ENCODE peak calls at places on chromosomes 13 and 19, in four cellular contexts. I is stimulated activated CD8-positive, alpha-beta memory T cell treated with anti-CD3 and anti-CD28 coated beads, Interleukin-15, amount 100 ng/mL, for 24 hours; L is stimulated activated CD4-positive, alpha-beta T cell treated with anti-CD3 and anti-CD28 coated beads, TNF-alpha, amount 100 ng/mL, for 1 hour; N is uterus. W is an unnamed sample.

GRCh38 chr19:48967346-48968178 is 2.5 kb downstream of the FTL start:
- DNase-seq in I (no peak), L (no peak), N (no peak), W (no peak)

GRCh38 chr13:40920826-40921225 is 98.3 kb downstream of the ELF1 start:
- DNase-seq in I (no peak), L (no peak), N (no peak), W (no peak)

GRCh38 chr19:45657520-45658163 is 10.4 kb upstream of the GIPR start:
- DNase-seq in I (no peak), L (no peak), N (no peak), W (no peak)

GRCh38 chr13:49220035-49220855 is at the start of gene MLNR:
- DNase-seq in I (no peak), L (no peak), N (no peak), W (no peak)

GRCh38 chr19:51607920-51608562 is 22.2 kb downstream of the SIGLEC5 start:
- DNase-seq in I (no peak), L (peak), N (peak), W (peak)

GRCh38 chr13:20412761-20413355 is 112.8 kb downstream of the CRYL1 start:
- DNase-seq in I (no peak), L (no peak), N (no peak), W (no peak)

GRCh38 chr13:113656831-113657671 is 947 bp downstream of the ATP4B start:
- DNase-seq in I (no peak), L (no peak), N (peak), W (no peak)

GRCh38 chr13:82833928-82834327 is 1048.3 kb downstream of the SLITRK1 start:
- DNase-seq in I (no peak), L (no peak), N (no peak), W (no peak)

GRCh38 chr19:56995298-56995697 is 124.5 kb upstream of the USP29 start:
- DNase-seq in I (no peak), L (no peak), N (no peak), W (no peak)

GRCh38 chr13:85521586-85521985 is 277.6 kb downstream of the SLITRK6 start:
- DNase-seq in I (no peak), L (no peak), N (no peak), W (peak)

GRCh38 chr13:107685876-107686275 is 529.5 kb downstream of the LIG4 start:
- DNase-seq in I (no peak), L (no peak), N (no peak), W (no peak)

GRCh38 chr19:47569331-47569730 is 3.6 kb downstream of the ZNF541 start:
- DNase-seq in I (no peak), L (no peak), N (no peak), W (no peak)

GRCh38 chr19:53467503-53468262 is at the start of gene ZNF813:
- DNase-seq in I (peak), L (peak), N (peak), W (peak)

GRCh38 chr19:1799695-1800342 is 12.3 kb downstream of the ATP8B3 start:
- DNase-seq in I (no peak), L (no peak), N (no peak), W (no peak)

GRCh38 chr13:44455781-44456180 is 82.2 kb downstream of the SERP2 start:
- DNase-seq in I (no peak), L (no peak), N (no peak), W (no peak)

W was measured in NCI-H1048.